ENCODE peak calls at places on chromosomes 12 and 14, in four cellular contexts. One of them, this sample, is unnamed.

GRCh38 chr14:75578099-75578785 is at the start of gene FLVCR2:
- DNase-seq in SK-N-SH: peak
- DNase-seq in K562: peak
- DNase-seq in H1: peak
- DNase-seq in this sample: peak

GRCh38 chr12:90261283-90261682 is 552.6 kb upstream of the ATP2B1 start:
- DNase-seq in SK-N-SH: no peak
- DNase-seq in H1: no peak
- DNase-seq in K562: no peak
- DNase-seq in this sample: no peak

GRCh38 chr12:110846615-110847566 is at the start of gene CCDC63:
- DNase-seq in SK-N-SH: peak
- DNase-seq in K562: peak
- DNase-seq in H1: peak
- DNase-seq in this sample: peak

GRCh38 chr12:47271800-47272230 is 192.1 kb upstream of the AMIGO2 start:
- DNase-seq in K562: no peak
- DNase-seq in SK-N-SH: no peak
- DNase-seq in H1: no peak
- DNase-seq in this sample: no peak

GRCh38 chr12:5433081-5433839 is 1.4 kb downstream of the NTF3 start:
- DNase-seq in K562: no peak
- DNase-seq in SK-N-SH: no peak
- DNase-seq in H1: no peak
- DNase-seq in this sample: peak

GRCh38 chr12:125533434-125534029 is 468.3 kb downstream of the AACS start:
- DNase-seq in H1: peak
- DNase-seq in K562: peak
- DNase-seq in SK-N-SH: peak
- DNase-seq in this sample: peak

GRCh38 chr12:25495336-25496097 is 57.6 kb downstream of the LMNTD1 start:
- DNase-seq in H1: no peak
- DNase-seq in K562: no peak
- DNase-seq in SK-N-SH: no peak
- DNase-seq in this sample: no peak

GRCh38 chr12:64781374-64782029 is 22.3 kb upstream of the GNS start:
- DNase-seq in H1: no peak
- DNase-seq in SK-N-SH: peak
- DNase-seq in K562: no peak
- DNase-seq in this sample: no peak

GRCh38 chr12:29983917-29984316 is 200.2 kb upstream of the TMTC1 start:
- DNase-seq in K562: no peak
- DNase-seq in SK-N-SH: no peak
- DNase-seq in H1: no peak
- DNase-seq in this sample: no peak

GRCh38 chr14:21921453-21921852 is 247.8 kb upstream of the OR4E1 start:
- DNase-seq in H1: no peak
- DNase-seq in K562: no peak
- DNase-seq in SK-N-SH: no peak
- DNase-seq in this sample: no peak

GRCh38 chr14:105124837-105125222 is 43.7 kb downstream of the JAG2 start:
- DNase-seq in K562: no peak
- DNase-seq in SK-N-SH: no peak
- DNase-seq in H1: no peak
- DNase-seq in this sample: no peak

GRCh38 chr12:24750263-24750662 is 198.6 kb downstream of the BCAT1 start:
- DNase-seq in SK-N-SH: no peak
- DNase-seq in H1: no peak
- DNase-seq in K562: no peak
- DNase-seq in this sample: peak

GRCh38 chr12:57724936-57725740 is 13.4 kb downstream of the AGAP2 start:
- DNase-seq in K562: no peak
- DNase-seq in SK-N-SH: no peak
- DNase-seq in H1: peak
- DNase-seq in this sample: no peak

GRCh38 chr14:68819260-68819691 is 26.4 kb upstream of the ZFP36L1 start:
- DNase-seq in H1: peak
- DNase-seq in K562: peak
- DNase-seq in SK-N-SH: peak
- DNase-seq in this sample: peak

GRCh38 chr12:84507914-84508313 is 404.7 kb downstream of the SLC6A15 start:
- DNase-seq in K562: no peak
- DNase-seq in H1: no peak
- DNase-seq in SK-N-SH: peak
- DNase-seq in this sample: no peak

GRCh38 chr12:49161092-49161795 is 27.6 kb downstream of the TUBA1A start:
- DNase-seq in SK-N-SH: no peak
- DNase-seq in K562: no peak
- DNase-seq in H1: no peak
- DNase-seq in this sample: no peak
- TF ChIP-seq TEAD4 in SK-N-SH: no peak
- TF ChIP-seq TEAD4 in K562: no peak
- TF ChIP-seq TEAD4 in H1: no peak
- TF ChIP-seq TEAD4 in this sample: no peak

GRCh38 chr14:39160494-39160893 is 9.6 kb downstream of the TRAPPC6B start:
- DNase-seq in H1: no peak
- DNase-seq in SK-N-SH: no peak
- DNase-seq in K562: no peak
- DNase-seq in this sample: no peak
- TF ChIP-seq MAX in H1: no peak
- TF ChIP-seq MAX in SK-N-SH: no peak
- TF ChIP-seq MAX in K562: no peak
- TF ChIP-seq MAX in this sample: no peak

GRCh38 chr14:95527392-95528002 is 7.4 kb upstream of the GLRX5 start:
- DNase-seq in H1: no peak
- DNase-seq in K562: no peak
- DNase-seq in SK-N-SH: peak
- DNase-seq in this sample: no peak
- TF ChIP-seq TEAD4 in H1: no peak
- TF ChIP-seq TEAD4 in K562: no peak
- TF ChIP-seq TEAD4 in SK-N-SH: no peak
- TF ChIP-seq TEAD4 in this sample: no peak

GRCh38 chr14:91223028-91223783 is 21.3 kb downstream of the GPR68 start:
- DNase-seq in SK-N-SH: no peak
- DNase-seq in K562: no peak
- DNase-seq in H1: no peak
- DNase-seq in this sample: no peak
- TF ChIP-seq MAX in SK-N-SH: no peak
- TF ChIP-seq MAX in K562: no peak
- TF ChIP-seq MAX in H1: no peak
- TF ChIP-seq MAX in this sample: no peak

GRCh38 chr12:131603106-131604033 is 107.5 kb upstream of the SFSWAP start:
- DNase-seq in H1: no peak
- DNase-seq in SK-N-SH: no peak
- DNase-seq in K562: no peak
- DNase-seq in this sample: no peak
- TF ChIP-seq TEAD4 in H1: no peak
- TF ChIP-seq TEAD4 in SK-N-SH: no peak
- TF ChIP-seq TEAD4 in K562: no peak
- TF ChIP-seq TEAD4 in this sample: no peak

This sample was measured in WTC11.